ENCODE peak calls at places on chromosomes 2 and 18, in four cellular contexts. K is RWPE1, P is WTC11, Y is HFFc6. Z is an unnamed sample.

GRCh38 chr18:50183556-50183955 is 11.4 kb downstream of the MYO5B start:
- DNase-seq in P (no peak), K (peak), Y (no peak), Z (peak)

GRCh38 chr2:159150208-159150607 is 136.3 kb downstream of the WDSUB1 start:
- DNase-seq in K (no peak), P (no peak), Y (no peak), Z (no peak)

GRCh38 chr2:1910021-1910420 is 165.7 kb upstream of the PXDN start:
- DNase-seq in K (no peak), Y (no peak), P (no peak), Z (no peak)

GRCh38 chr2:30932850-30933249 is 125.6 kb upstream of the CAPN13 start:
- DNase-seq in P (no peak), Y (no peak), K (no peak), Z (no peak)

GRCh38 chr2:108925735-108926134 is 63.3 kb downstream of the EDAR start:
- DNase-seq in P (no peak), K (no peak), Y (no peak), Z (peak)

GRCh38 chr2:205660521-205661124 is 21.7 kb upstream of the NRP2 start:
- DNase-seq in P (no peak), K (peak), Y (peak), Z (peak)

GRCh38 chr2:140814141-140814540 is 1316.7 kb downstream of the LRP1B start:
- DNase-seq in P (no peak), Y (no peak), K (no peak), Z (peak)

GRCh38 chr2:28276076-28276618 is 116.5 kb upstream of the FOSL2 start:
- DNase-seq in P (no peak), Y (peak), K (peak), Z (peak)

GRCh38 chr2:239461551-239462515 is 61.0 kb upstream of the HDAC4 start:
- DNase-seq in Y (no peak), K (no peak), P (no peak), Z (peak)

GRCh38 chr2:209323738-209324137 is 100.1 kb upstream of the MAP2 start:
- DNase-seq in Y (no peak), P (no peak), K (no peak), Z (no peak)

GRCh38 chr18:70907673-70908072 is 618.8 kb downstream of the SOCS6 start:
- DNase-seq in K (no peak), Y (no peak), P (no peak), Z (peak)

GRCh38 chr2:143675006-143675405 is 545.8 kb downstream of the ARHGAP15 start:
- DNase-seq in K (no peak), P (no peak), Y (no peak), Z (no peak)

GRCh38 chr2:40093036-40093673 is 314.1 kb upstream of the THUMPD2 start:
- DNase-seq in Y (peak), K (no peak), P (no peak), Z (no peak)

GRCh38 chr2:205929445-205930027 is 156.4 kb downstream of the INO80D start:
- DNase-seq in Y (no peak), P (no peak), K (no peak), Z (no peak)

GRCh38 chr2:187319441-187320108 is 128.5 kb downstream of the CALCRL start:
- DNase-seq in P (no peak), Y (no peak), K (peak), Z (peak)

GRCh38 chr2:195580156-195580555 is 76.9 kb upstream of the SLC39A10 start:
- DNase-seq in Y (no peak), K (no peak), P (no peak), Z (no peak)

GRCh38 chr2:33589444-33589843 is 9.7 kb downstream of the FAM98A start:
- DNase-seq in P (no peak), Y (no peak), K (no peak), Z (peak)

GRCh38 chr2:217889656-217890055 is 113.1 kb downstream of the TNS1 start:
- DNase-seq in P (no peak), K (no peak), Y (no peak), Z (no peak)

GRCh38 chr18:36127866-36128845 is 984 bp downstream of the SLC39A6 start:
- DNase-seq in Y (peak), K (peak), P (peak), Z (peak)

GRCh38 chr2:157257312-157258252 is at the start of gene GALNT5:
- DNase-seq in Y (peak), K (no peak), P (peak), Z (no peak)

GRCh38 chr2:85017436-85018048 is 46.6 kb downstream of the KCMF1 start:
- DNase-seq in Y (peak), K (no peak), P (no peak), Z (no peak)

GRCh38 chr2:72207334-72207733 is 59.7 kb upstream of the CYP26B1 start:
- DNase-seq in Y (no peak), K (no peak), P (no peak), Z (no peak)

GRCh38 chr2:1014802-1015201 is 64.2 kb downstream of the SNTG2 start:
- DNase-seq in P (no peak), Y (no peak), K (no peak), Z (no peak)

GRCh38 chr2:127081826-127082633 is 24.9 kb downstream of the BIN1 start:
- DNase-seq in P (no peak), Y (no peak), K (no peak), Z (no peak)

GRCh38 chr2:207423886-207424285 is 105.9 kb upstream of the CREB1 start:
- DNase-seq in P (no peak), Y (peak), K (no peak), Z (no peak)

GRCh38 chr2:162009543-162009942 is 64.5 kb downstream of the DPP4 start:
- DNase-seq in K (no peak), P (no peak), Y (no peak), Z (no peak)

GRCh38 chr2:231394201-231395141 is 1.0 kb upstream of the B3GNT7 start:
- DNase-seq in Y (no peak), K (no peak), P (peak), Z (no peak)

GRCh38 chr18:31983020-31983419 is 35.6 kb upstream of the RNF125 start:
- DNase-seq in P (no peak), Y (no peak), K (no peak), Z (peak)

GRCh38 chr18:75407468-75408437 is 19.8 kb downstream of the SMIM21 start:
- DNase-seq in Y (peak), P (peak), K (no peak), Z (no peak)

GRCh38 chr2:163348843-163349395 is 386.9 kb downstream of the FIGN start:
- DNase-seq in Y (peak), P (no peak), K (no peak), Z (no peak)

GRCh38 chr2:10775036-10775780 is 37.4 kb downstream of the PDIA6 start:
- DNase-seq in K (no peak), P (no peak), Y (no peak), Z (no peak)

GRCh38 chr2:215356948-215357461 is 45.1 kb downstream of the ATIC start:
- DNase-seq in P (no peak), K (no peak), Y (no peak), Z (no peak)

GRCh38 chr2:216023055-216023648 is 9.8 kb upstream of the MREG start:
- DNase-seq in K (peak), Y (peak), P (peak), Z (peak)

GRCh38 chr2:44286884-44287638 is 11.8 kb downstream of the SLC3A1 start:
- DNase-seq in P (no peak), Y (no peak), K (no peak), Z (no peak)

GRCh38 chr2:44290271-44290670 is 15.0 kb downstream of the SLC3A1 start:
- DNase-seq in Y (peak), K (no peak), P (no peak), Z (peak)

GRCh38 chr2:44295636-44296359 is 20.5 kb downstream of the SLC3A1 start:
- DNase-seq in Y (no peak), P (peak), K (no peak), Z (no peak)

GRCh38 chr2:44295113-44295512 is 19.8 kb downstream of the SLC3A1 start:
- DNase-seq in K (no peak), Y (no peak), P (no peak), Z (no peak)

GRCh38 chr2:44291281-44292248 is 16.3 kb downstream of the SLC3A1 start:
- DNase-seq in Y (peak), K (peak), P (peak), Z (peak)
- TF ChIP-seq CTCF in Y (peak), K (peak), P (no peak), Z (peak)

DNA sequence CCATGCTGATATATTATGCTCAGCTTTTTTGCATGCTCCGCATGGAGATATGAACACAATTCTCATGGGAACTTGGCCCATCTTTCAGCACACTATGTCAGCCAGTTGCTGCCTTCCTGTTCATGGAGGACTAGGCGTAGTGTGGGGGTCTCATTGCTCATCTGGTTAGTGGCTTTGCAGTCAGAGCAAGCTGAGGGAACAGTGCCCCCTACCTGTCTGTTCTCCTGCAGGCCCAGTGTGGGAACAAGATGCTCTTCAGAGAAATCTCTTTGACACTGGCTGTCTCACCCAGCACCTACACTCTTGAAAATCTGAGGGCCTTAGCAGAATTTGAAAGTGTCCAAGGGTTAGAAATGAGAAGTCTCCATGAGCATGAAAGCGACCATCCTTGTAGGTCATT is 47.1 kb downstream of the SPTBN1 start:
- DNase-seq in Y (no peak), P (peak), K (no peak), Z (peak)
- TF ChIP-seq CTCF in Y (peak), P (peak), K (no peak), Z (peak)

GRCh38 chr2:20822535-20823490 is at the start of gene LDAH:
- DNase-seq in K (peak), Y (peak), P (peak), Z (peak)
- TF ChIP-seq CTCF in K (no peak), Y (no peak), P (no peak), Z (no peak)

GRCh38 chr2:164697688-164698290 is 76.5 kb upstream of the GRB14 start:
- DNase-seq in Y (no peak), P (no peak), K (peak), Z (peak)
- TF ChIP-seq CTCF in Y (peak), P (peak), K (peak), Z (peak)

DNA sequence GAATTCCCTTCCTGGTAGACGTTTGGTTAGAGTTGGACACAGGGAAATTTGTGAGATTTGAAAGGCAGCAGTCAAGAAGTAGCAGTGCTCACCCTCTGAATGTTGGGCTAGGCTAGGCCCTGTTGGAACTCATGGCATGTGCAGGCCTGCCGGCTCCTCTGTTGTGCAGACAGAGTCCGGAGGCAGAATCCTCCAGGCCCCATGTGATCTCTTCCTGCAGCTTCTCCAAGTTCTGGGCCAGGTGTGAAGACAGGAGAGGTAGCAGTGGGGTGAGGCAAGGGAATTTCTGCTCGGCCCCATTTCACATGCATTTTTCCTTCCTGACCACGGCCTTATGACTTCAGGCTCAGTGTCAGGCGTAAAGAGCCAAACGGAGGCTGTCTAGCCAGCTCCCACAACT is 36.9 kb upstream of the RAB31 start:
- DNase-seq in Y (no peak), K (peak), P (no peak), Z (peak)
- TF ChIP-seq CTCF in Y (no peak), K (no peak), P (no peak), Z (no peak)

GRCh38 chr2:118013221-118013723 is 598 bp downstream of the CCDC93 start:
- DNase-seq in Y (no peak), P (peak), K (peak), Z (peak)
- TF ChIP-seq CTCF in Y (peak), P (no peak), K (no peak), Z (no peak)

GRCh38 chr2:120456867-120457266 is 110.9 kb downstream of the INHBB start:
- DNase-seq in K (no peak), Y (no peak), P (no peak), Z (no peak)
- TF ChIP-seq CTCF in K (no peak), Y (peak), P (peak), Z (no peak)

GRCh38 chr18:12306752-12307151 is 1.3 kb upstream of the TUBB6 start:
- DNase-seq in K (no peak), P (no peak), Y (no peak), Z (no peak)

GRCh38 chr18:12305930-12306629 is 2.0 kb upstream of the TUBB6 start:
- DNase-seq in K (no peak), P (peak), Y (no peak), Z (no peak)

GRCh38 chr18:12307871-12308385 is at the start of gene TUBB6:
- DNase-seq in Y (peak), P (peak), K (peak), Z (peak)

GRCh38 chr18:12308386-12309100 is 502 bp downstream of the TUBB6 start:
- DNase-seq in P (peak), K (peak), Y (peak), Z (peak)

GRCh38 chr18:12307251-12307736 is 747 bp upstream of the TUBB6 start:
- DNase-seq in K (no peak), P (peak), Y (peak), Z (peak)
- TF ChIP-seq CTCF in K (no peak), P (no peak), Y (no peak), Z (no peak)

GRCh38 chr2:223048519-223048918 is 3.5 kb upstream of the KCNE4 start:
- DNase-seq in P (no peak), Y (no peak), K (no peak), Z (no peak)
- TF ChIP-seq CTCF in P (no peak), Y (no peak), K (no peak), Z (no peak)

DNA sequence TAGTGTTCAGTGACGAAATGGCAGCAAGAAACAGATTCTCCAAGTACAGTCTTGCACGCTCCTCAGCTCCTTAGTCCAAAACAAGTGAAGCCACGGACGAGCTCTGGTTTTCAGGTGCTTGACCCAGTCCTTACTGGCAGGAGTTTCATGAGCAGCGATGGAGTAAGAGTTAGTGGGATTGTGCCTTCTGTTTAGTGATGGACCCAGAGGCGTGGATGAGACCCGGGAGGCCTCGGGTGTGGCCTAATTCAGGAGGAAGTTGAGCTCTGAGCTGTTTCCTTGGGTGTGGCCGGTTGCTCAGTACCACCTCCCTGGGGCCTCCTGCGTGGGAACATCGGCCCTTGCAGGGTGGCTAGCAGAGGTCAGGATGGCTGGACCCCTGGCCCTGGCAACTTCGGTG is 52.0 kb downstream of the KIF5C start:
- DNase-seq in K (no peak), Y (no peak), P (no peak), Z (no peak)
- TF ChIP-seq CTCF in K (no peak), Y (no peak), P (no peak), Z (no peak)